ENCODE peak calls at places on chromosomes 3 and 15, in four cellular contexts. O is Peyer's patch, F is AG09309, J is foreskin fibroblast. U is an unnamed sample.

GRCh38 chr15:41666353-41666920 is 6.2 kb downstream of the MGA start:
- DNase-seq in O (no peak), F (no peak), J (peak), U (no peak)

GRCh38 chr15:63560741-63561448 is 36.3 kb upstream of the FBXL22 start:
- DNase-seq in F (no peak), O (no peak), J (no peak), U (no peak)

GRCh38 chr3:63015614-63016016 is 140.4 kb upstream of the CADPS start:
- DNase-seq in F (no peak), O (no peak), J (no peak), U (no peak)

GRCh38 chr3:94704467-94704866 is 641.6 kb downstream of the NSUN3 start:
- DNase-seq in J (no peak), O (no peak), F (no peak), U (no peak)

GRCh38 chr3:179323197-179323901 is 518 bp downstream of the ZNF639 start:
- DNase-seq in O (peak), F (no peak), J (peak), U (peak)

GRCh38 chr3:151974067-151974466 is 100.6 kb downstream of the SUCNR1 start:
- DNase-seq in F (no peak), O (no peak), J (peak), U (peak)

GRCh38 chr15:65318870-65319356 is 14.4 kb downstream of the RNU5B-1 start:
- DNase-seq in J (peak), O (peak), F (no peak), U (peak)

GRCh38 chr15:25727116-25727515 is 136.0 kb downstream of the ATP10A start:
- DNase-seq in J (no peak), F (no peak), O (no peak), U (no peak)

DNA sequence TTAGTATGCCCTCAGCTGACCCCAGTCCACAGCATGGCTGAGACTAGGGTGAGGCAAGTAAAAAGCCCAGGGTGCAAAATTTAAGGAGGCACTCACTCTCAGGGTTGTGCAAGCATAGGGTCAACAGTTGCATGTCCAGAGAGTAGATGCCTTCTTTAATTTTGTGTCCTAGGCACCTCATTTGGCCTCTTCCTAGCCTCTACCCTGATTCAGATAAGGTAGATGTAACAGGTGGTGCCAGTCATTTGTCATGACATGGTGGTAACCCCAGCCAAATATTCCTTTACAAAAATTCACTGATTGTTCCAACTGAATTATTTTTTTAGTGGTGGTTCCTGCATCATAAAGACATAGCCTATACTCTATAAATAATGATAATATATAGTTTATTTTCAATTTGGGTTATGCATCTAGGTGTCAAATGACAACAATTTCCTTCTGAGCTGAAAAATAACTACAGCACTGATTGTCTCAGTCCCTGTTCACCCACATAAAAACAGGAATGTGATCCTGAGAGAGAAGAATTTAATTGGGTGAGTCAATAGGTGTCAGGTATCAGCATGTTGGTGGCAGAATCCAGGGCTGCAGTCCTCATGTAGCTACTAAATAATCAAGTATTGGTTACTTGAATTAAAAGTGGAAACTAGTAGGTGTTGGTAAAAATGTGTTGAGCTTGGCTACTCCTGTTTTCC is 44.2 kb upstream of the TIPARP start:
- DNase-seq in F (no peak), O (no peak), J (peak), U (no peak)
- H3K4me3 ChIP-seq in F (no peak), O (no peak), J (no peak), U (no peak)

GRCh38 chr3:46904303-46905190 is 27.0 kb downstream of the PTH1R start:
- DNase-seq in F (no peak), O (no peak), J (no peak), U (no peak)

GRCh38 chr3:46902188-46902631 is 24.7 kb downstream of the PTH1R start:
- DNase-seq in J (no peak), F (no peak), O (no peak), U (no peak)

GRCh38 chr3:46905191-46905560 is 27.7 kb downstream of the PTH1R start:
- DNase-seq in O (no peak), J (no peak), F (no peak), U (no peak)

GRCh38 chr3:46901591-46902187 is 24.2 kb downstream of the PTH1R start:
- DNase-seq in F (no peak), J (no peak), O (no peak), U (no peak)

DNA sequence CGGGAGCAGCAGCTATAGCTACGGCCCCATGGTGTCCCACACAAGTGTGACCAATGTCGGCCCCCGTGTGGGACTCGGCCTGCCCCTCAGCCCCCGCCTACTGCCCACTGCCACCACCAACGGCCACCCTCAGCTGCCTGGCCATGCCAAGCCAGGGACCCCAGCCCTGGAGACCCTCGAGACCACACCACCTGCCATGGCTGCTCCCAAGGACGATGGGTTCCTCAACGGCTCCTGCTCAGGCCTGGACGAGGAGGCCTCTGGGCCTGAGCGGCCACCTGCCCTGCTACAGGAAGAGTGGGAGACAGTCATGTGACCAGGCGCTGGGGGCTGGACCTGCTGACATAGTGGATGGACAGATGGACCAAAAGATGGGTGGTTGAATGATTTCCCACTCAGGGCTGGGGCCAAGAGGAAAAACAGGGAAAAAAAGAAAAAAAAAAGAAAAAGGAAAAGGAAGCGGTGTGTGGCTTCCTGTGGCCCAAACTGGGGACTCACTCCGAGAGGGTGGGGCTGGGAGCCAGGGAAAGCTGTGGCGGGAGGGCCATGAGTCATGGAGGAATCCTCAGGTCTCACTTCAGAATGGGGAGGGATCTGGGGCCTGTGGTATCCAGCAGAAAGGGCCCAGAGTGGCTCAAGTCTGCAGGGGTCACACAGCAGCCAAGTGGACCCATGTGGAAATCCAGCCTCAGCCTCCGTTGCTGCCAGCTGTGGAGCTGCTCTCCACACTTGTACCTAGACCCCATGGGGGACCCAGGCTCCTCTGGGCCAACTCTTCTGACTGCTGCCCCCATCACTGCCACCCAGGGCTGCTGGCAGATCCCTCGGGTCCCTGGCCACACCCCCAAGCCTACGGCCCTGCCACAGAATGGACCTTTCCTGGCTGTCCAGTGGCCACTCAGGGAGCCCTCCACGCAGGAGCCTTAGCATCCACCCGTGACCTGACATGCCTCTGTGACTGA is 26.1 kb downstream of the PTH1R start:
- DNase-seq in J (peak), O (no peak), F (no peak), U (peak)
- H3K4me3 ChIP-seq in J (no peak), O (no peak), F (no peak), U (no peak)

DNA sequence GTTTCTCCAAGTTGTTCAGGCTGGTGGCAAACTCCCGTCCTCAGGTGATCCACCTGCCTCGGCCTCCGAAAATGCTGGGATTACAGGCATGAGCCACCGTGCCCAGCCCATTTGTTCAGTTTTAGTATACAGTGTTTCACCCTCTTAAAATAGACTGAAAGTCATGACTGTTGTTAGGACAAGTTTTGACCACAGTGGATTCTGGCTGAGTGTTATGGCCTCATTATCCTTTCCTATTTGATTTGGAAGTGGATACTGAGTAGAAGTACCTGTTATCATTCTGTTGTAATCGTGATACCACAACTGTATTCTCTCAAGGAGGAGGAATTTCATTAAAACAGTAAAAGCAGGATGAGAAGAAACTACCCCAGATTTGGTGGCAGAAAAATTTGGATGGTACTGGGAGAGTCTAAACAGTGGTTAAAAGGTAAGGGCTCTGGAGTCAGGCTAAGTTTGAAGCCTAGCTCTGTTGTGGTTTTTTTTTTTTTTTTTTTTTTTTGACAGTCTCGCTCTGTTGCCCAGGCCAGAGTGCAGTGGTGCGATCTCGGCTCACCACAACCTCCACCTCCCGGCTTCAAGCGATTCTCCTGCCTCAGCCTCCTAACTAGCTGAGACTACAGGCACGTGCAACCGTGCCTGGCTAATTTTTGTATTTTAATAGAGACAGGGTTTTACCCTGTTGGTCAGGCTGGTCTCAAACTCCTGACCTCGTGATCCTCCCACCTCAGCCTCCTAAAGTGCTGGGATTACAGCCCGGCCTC is 2.6 kb downstream of the MAP2K1 start:
- DNase-seq in O (no peak), F (no peak), J (no peak), U (no peak)
- H3K4me3 ChIP-seq in O (no peak), F (no peak), J (no peak), U (no peak)

DNA sequence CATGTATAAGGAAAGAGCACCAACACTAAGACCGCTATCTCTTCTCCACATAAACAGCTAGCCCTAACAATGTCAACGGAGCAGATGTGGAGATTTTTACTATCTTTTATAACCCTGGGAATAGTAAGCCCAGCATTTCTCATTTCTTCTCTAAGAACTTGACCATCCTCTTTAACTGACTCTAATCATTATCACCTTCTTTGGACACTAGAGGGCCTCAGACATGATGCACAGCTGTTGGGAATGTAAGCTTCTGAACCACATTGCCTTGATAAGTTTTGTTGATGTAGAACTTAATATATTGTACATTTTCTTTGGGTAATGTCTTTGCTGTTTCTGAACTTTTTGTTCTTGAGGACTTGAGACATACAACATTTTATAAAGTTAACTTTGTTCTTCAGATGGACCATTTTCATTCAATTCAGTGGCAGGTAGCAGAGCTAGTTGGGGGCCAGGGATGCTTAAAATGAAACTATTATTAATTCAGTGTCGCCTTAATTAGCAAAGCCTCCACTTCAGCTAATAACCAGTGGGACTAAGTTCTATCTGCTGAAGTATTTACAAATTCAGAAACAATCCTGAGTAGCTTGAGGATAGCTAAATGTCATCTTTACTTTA is 9.6 kb upstream of the TAGLN3 start:
- DNase-seq in O (no peak), J (peak), F (peak), U (no peak)
- H3K4me3 ChIP-seq in O (no peak), J (no peak), F (no peak), U (no peak)

DNA sequence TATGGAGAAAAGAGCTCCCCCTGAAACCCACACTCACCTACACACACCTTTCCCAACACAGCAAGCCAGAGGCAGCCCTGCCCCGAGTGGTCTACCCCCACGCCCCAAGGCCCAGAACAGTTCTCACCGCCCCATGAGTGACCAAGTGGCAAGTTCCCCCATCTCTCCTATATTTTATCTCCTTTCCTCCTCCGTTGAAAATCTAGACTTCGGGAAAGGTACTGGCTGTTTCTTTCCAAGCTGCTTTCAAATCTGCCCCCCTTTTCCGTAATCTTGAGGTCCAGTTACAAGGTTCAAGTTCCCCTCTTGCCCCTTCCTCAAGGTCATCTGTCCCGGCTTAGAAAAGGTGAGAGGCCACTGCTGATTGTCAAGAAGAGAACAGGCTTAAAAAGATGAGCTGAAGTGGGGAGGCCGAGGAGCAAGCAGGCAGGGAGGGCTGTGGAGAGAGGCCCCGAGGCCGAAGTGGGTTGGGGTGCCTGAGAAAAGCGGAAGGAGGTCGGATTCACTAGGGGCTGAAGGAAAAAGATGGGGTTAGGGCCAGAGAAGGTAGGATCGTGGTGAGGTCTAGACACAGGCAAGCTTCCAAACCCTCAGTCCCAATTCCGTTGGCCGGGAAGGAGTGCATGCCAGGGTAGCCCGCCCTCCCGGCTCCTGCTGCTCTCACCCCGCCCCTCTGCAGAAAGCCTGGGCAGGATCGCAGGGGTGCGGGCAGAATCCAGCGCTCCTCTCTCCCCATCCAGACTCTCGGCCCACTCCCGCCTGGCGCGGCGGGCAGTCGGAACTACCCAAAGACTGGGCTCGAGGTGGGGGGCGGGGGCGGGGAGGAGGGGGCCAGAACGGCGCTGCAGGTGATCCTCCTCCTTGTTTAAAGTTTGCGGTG is 1.7 kb downstream of the SEMA5B start:
- DNase-seq in O (no peak), J (peak), F (no peak), U (no peak)
- H3K4me3 ChIP-seq in O (peak), J (no peak), F (no peak), U (no peak)

DNA sequence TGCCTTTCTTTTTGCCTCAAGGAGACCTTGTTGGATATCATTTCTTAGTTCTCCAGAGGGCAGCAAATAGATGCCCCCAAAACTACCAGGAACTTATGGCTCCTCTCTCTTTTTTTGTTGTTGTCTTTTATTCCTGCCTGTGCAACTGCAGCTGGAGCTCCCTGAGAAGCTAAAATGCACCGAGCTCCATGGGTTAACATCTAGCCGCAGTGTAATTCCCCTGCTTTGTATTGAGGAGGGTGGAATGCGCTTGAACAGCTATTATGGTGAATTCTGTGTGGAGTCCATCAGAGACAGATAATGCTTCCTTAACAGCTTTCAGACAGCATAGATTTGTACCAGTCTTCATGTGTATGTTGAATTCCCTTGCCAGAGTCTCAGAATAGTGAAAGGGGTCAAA is 475.2 kb upstream of the FRG2C start:
- DNase-seq in O (no peak), J (no peak), F (no peak), U (no peak)
- H3K4me3 ChIP-seq in O (no peak), J (no peak), F (no peak), U (no peak)

DNA sequence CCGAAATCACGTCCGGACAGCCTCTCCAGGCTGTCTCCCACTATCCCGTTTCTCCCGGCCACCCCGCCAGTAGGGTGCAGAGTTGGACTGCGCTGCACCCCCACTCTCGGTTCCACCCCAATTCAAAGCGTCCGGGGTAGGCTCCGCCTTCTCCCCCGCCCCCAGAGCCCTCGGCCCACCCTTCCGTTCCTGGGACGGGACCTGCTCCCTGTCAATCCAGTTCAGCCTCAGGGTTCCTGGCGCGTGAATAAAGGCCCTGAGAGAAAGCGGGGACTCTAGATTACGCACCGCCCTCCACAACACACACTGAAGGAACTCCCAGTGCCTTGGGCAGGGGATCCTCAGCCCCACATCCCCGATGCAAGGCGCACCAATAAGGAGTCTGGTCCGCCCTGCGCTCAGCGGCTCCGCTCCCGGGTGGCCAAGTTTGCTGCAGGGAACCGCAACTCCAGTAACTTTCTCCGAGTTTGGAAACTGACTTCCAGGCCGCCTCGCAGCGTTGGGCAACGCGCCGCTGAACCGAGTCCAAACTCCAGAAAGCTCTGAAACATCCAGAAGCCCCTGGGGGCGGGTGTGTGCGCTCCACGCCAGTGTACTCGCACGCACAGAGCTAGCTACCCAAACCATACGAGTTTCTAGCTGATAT is 1.9 kb downstream of the ADAMTS9 start:
- DNase-seq in J (peak), O (peak), F (peak), U (peak)
- H3K4me3 ChIP-seq in J (peak), O (peak), F (peak), U (peak)

GRCh38 chr3:28576590-28577220 is 228.1 kb upstream of the AZI2 start:
- DNase-seq in J (peak), O (no peak), F (no peak), U (peak)
- H3K4me3 ChIP-seq in J (no peak), O (no peak), F (no peak), U (no peak)

DNA sequence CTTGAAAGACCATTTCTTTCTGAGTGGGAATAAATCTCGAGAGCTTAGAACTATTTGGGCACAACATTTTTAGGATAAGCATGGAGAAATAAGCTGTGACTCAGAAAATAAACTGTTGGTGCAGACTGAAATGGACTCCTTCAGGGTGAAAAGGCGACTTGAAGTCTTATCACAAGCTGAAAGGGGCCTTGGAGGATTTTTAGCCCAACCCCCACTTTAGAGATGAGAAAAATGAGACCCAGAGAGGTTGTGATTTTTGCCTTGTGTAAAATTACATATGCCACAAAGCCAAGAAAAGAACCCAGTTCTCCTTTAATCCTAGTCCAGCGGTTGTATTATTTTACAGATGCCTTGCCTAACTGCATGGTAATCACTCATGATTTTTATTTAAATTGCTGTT is 1.5 kb downstream of the ATP1B3 start:
- DNase-seq in O (no peak), J (peak), F (no peak), U (no peak)
- H3K4me3 ChIP-seq in O (no peak), J (peak), F (peak), U (peak)